ENCODE peak calls at places on chromosome 5, in seven cellular contexts. T is substantia nigra; D is endothelial cell; S is keratinocyte; G is NCI-H460; N is stimulated activated CD8-positive, alpha-beta memory T cell treated with anti-CD3 and anti-CD28 coated beads, Interleukin-4, amount 100 ng/mL, for 24 hours; R is ELR. A is an unnamed sample.

GRCh38 chr5:89342106-89342876 is 459.3 kb upstream of the MEF2C start:
- DNase-seq in T (no peak), D (no peak), S (no peak), G (no peak), N (no peak), R (peak), A (no peak)

GRCh38 chr5:116465411-116465810 is 109.2 kb downstream of the SEMA6A start:
- DNase-seq in T (no peak), D (no peak), S (no peak), G (no peak), N (no peak), R (no peak), A (no peak)

GRCh38 chr5:56110646-56111403 is 116.1 kb upstream of the IL6ST start:
- DNase-seq in T (no peak), D (no peak), S (no peak), G (no peak), N (no peak), R (peak), A (no peak)

GRCh38 chr5:154646841-154647759 is 108.1 kb upstream of the LARP1 start:
- DNase-seq in T (no peak), D (peak), S (no peak), G (no peak), N (peak), R (no peak), A (peak)

GRCh38 chr5:96692436-96692835 is 30.3 kb downstream of the CAST start:
- DNase-seq in T (no peak), D (no peak), S (no peak), G (no peak), N (no peak), R (peak), A (no peak)

GRCh38 chr5:132058646-132059042 is 1.8 kb upstream of the IL3 start:
- DNase-seq in T (no peak), D (no peak), S (no peak), G (no peak), N (no peak), R (no peak), A (peak)

GRCh38 chr5:78716221-78716620 is 67.6 kb upstream of the LHFPL2 start:
- DNase-seq in T (no peak), D (no peak), S (no peak), G (no peak), N (no peak), R (peak), A (no peak)

GRCh38 chr5:178416919-178417318 is 173.3 kb downstream of the COL23A1 start:
- DNase-seq in T (no peak), D (no peak), S (no peak), G (no peak), N (no peak), R (peak), A (no peak)

GRCh38 chr5:69444127-69444754 is 29.3 kb downstream of the MARVELD2 start:
- DNase-seq in T (no peak), D (no peak), S (no peak), G (no peak), N (no peak), R (no peak), A (no peak)

GRCh38 chr5:176447538-176447981 is 625 bp upstream of the FAF2 start:
- DNase-seq in T (peak), D (no peak), S (no peak), G (peak), N (peak), R (no peak), A (peak)

GRCh38 chr5:21424907-21425306 is 1428.2 kb downstream of the CDH12 start:
- DNase-seq in T (no peak), D (no peak), S (no peak), G (no peak), N (no peak), R (no peak), A (no peak)

GRCh38 chr5:171961117-171961516 is 45.3 kb downstream of the FBXW11 start:
- DNase-seq in T (no peak), D (no peak), S (no peak), G (no peak), N (no peak), R (no peak), A (no peak)

GRCh38 chr5:56669534-56670483 is 145.5 kb upstream of the MAP3K1 start:
- DNase-seq in T (peak), D (no peak), S (no peak), G (no peak), N (peak), R (peak), A (no peak)

GRCh38 chr5:127031147-127031862 is 947 bp upstream of the MARCHF3 start:
- DNase-seq in T (no peak), D (no peak), S (no peak), G (no peak), N (no peak), R (peak), A (no peak)

GRCh38 chr5:154970759-154971158 is 29.9 kb downstream of the MRPL22 start:
- DNase-seq in T (no peak), D (no peak), S (no peak), G (no peak), N (no peak), R (peak), A (no peak)

GRCh38 chr5:57195060-57195459 is 21.2 kb downstream of the GPBP1 start:
- DNase-seq in T (no peak), D (no peak), S (no peak), G (no peak), N (no peak), R (no peak), A (no peak)

GRCh38 chr5:12313602-12314001 is 409.4 kb upstream of the CTNND2 start:
- DNase-seq in T (no peak), D (no peak), S (no peak), G (no peak), N (no peak), R (no peak), A (no peak)

GRCh38 chr5:155455791-155456514 is 442.4 kb downstream of the KIF4B start:
- DNase-seq in T (no peak), D (no peak), S (no peak), G (no peak), N (no peak), R (no peak), A (no peak)

GRCh38 chr5:40623480-40624420 is 56.0 kb upstream of the PTGER4 start:
- DNase-seq in T (no peak), D (no peak), S (no peak), G (no peak), N (no peak), R (no peak), A (no peak)

GRCh38 chr5:87390576-87391199 is 22.0 kb downstream of the CCNH start:
- DNase-seq in T (no peak), D (no peak), S (no peak), G (no peak), N (no peak), R (no peak), A (no peak)

GRCh38 chr5:171845857-171846785 is 60.5 kb downstream of the SMIM23 start:
- DNase-seq in T (no peak), D (no peak), S (no peak), G (no peak), N (no peak), R (peak), A (no peak)

GRCh38 chr5:1298723-1299510 is 4.0 kb upstream of the TERT start:
- DNase-seq in T (no peak), D (no peak), S (no peak), G (no peak), N (no peak), R (no peak), A (no peak)

GRCh38 chr5:60497706-60498500 is 202.1 kb downstream of the DEPDC1B start:
- DNase-seq in T (no peak), D (no peak), S (no peak), G (no peak), N (no peak), R (peak), A (no peak)

GRCh38 chr5:157665467-157666085 is 5.8 kb upstream of the C5orf52 start:
- DNase-seq in T (no peak), D (no peak), S (no peak), G (peak), N (no peak), R (peak), A (no peak)

GRCh38 chr5:139708877-139709586 is 60.9 kb downstream of the CXXC5 start:
- DNase-seq in T (peak), D (peak), S (no peak), G (no peak), N (no peak), R (peak), A (no peak)

A was measured in progenitor cell of endocrine pancreas.